ENCODE peak calls at places on chromosomes 4 and X, in eight cellular contexts. N is thoracic aorta, K is hepatocyte, T is lower lobe of right lung, P is psoas muscle, O is body of pancreas, B is tibial nerve, S is fibroblast of lung. G is an unnamed sample.

GRCh38 chr4:177185151-177185550 is 124.5 kb upstream of the NEIL3 start:
- DNase-seq in N (no peak), K (no peak), T (no peak), P (no peak), O (no peak), B (no peak), S (peak; percentile 56), G (no peak)

GRCh38 chr4:8940792-8941491 is 69.3 kb upstream of the HMX1 start:
- DNase-seq in N (no peak), K (no peak), T (no peak), P (no peak), O (peak; percentile 48), B (no peak), S (no peak), G (no peak)

GRCh38 chrX:72392816-72393800 is 87.4 kb upstream of the CITED1 start:
- DNase-seq in N (no peak), K (no peak), T (no peak), P (no peak), O (no peak), B (no peak), S (no peak), G (no peak)

GRCh38 chrX:46737462-46737861 is 21.5 kb downstream of the SLC9A7 start:
- DNase-seq in N (no peak), K (no peak), T (no peak), P (no peak), O (no peak), B (no peak), S (peak; percentile 79), G (no peak)

GRCh38 chrX:95996294-95996693 is 688.3 kb upstream of the DIAPH2 start:
- DNase-seq in N (no peak), K (no peak), T (no peak), P (no peak), O (no peak), B (no peak), S (no peak), G (no peak)

GRCh38 chr4:173834151-173834550 is 304.1 kb upstream of the HAND2 start:
- DNase-seq in N (no peak), K (no peak), T (no peak), P (no peak), O (no peak), B (no peak), S (no peak), G (no peak)

GRCh38 chrX:7372843-7373525 is 225.0 kb upstream of the PUDP start:
- DNase-seq in N (no peak), K (no peak), T (no peak), P (no peak), O (no peak), B (no peak), S (peak; percentile 43), G (no peak)

GRCh38 chrX:97705936-97706335 is 822.2 kb downstream of the RPA4 start:
- DNase-seq in N (no peak), K (peak; percentile 13), T (no peak), P (no peak), O (no peak), B (no peak), S (no peak), G (peak; percentile 3)

GRCh38 chr4:141636771-141637460 is 533 bp downstream of the IL15 start:
- DNase-seq in N (peak; percentile 3), K (peak; percentile 70), T (peak; percentile 65), P (peak; percentile 43), O (peak; percentile 61), B (no peak), S (peak; percentile 69), G (no peak)

GRCh38 chr4:152990471-152991131 is 54.5 kb downstream of the FHDC1 start:
- DNase-seq in N (no peak), K (no peak), T (no peak), P (no peak), O (no peak), B (no peak), S (no peak), G (no peak)

GRCh38 chrX:15087747-15088146 is 182.1 kb downstream of the ASB9 start:
- DNase-seq in N (no peak), K (peak; percentile 5), T (no peak), P (no peak), O (peak; percentile 13), B (no peak), S (no peak), G (no peak)

GRCh38 chrX:4239650-4240540 is 526.4 kb upstream of the PRKX start:
- DNase-seq in N (no peak), K (no peak), T (no peak), P (no peak), O (no peak), B (no peak), S (no peak), G (no peak)

GRCh38 chrX:152901816-152902501 is 4.1 kb downstream of the ZNF185 start:
- DNase-seq in N (no peak), K (no peak), T (no peak), P (no peak), O (no peak), B (no peak), S (peak; percentile 25), G (no peak)

GRCh38 chr4:159446266-159446976 is 343.5 kb downstream of the RAPGEF2 start:
- DNase-seq in N (no peak), K (peak; percentile 86), T (no peak), P (no peak), O (peak; percentile 41), B (peak; percentile 46), S (peak; percentile 77), G (peak; percentile 53)

GRCh38 chrX:123803331-123803983 is 56.4 kb upstream of the XIAP start:
- DNase-seq in N (no peak), K (peak; percentile 69), T (no peak), P (no peak), O (no peak), B (peak; percentile 15), S (peak; percentile 83), G (no peak)

GRCh38 chr4:8580321-8581093 is at the start of gene GPR78:
- DNase-seq in N (no peak), K (peak; percentile 90), T (peak; percentile 66), P (peak; percentile 60), O (peak; percentile 64), B (no peak), S (peak; percentile 60), G (no peak)

GRCh38 chr4:144591401-144591800 is 54.6 kb upstream of the HHIP start:
- DNase-seq in N (no peak), K (peak; percentile 58), T (peak; percentile 36), P (no peak), O (peak; percentile 19), B (no peak), S (peak; percentile 83), G (peak; percentile 78)

GRCh38 chr4:24419147-24420034 is 165.0 kb downstream of the DHX15 start:
- DNase-seq in N (no peak), K (peak; percentile 91), T (peak; percentile 76), P (peak; percentile 75), O (peak; percentile 84), B (peak; percentile 91), S (peak; percentile 68), G (peak; percentile 37)

GRCh38 chrX:143017272-143017671 is 8.5 kb upstream of the SPANXN4 start:
- DNase-seq in N (no peak), K (no peak), T (no peak), P (no peak), O (no peak), B (no peak), S (no peak), G (no peak)

GRCh38 chrX:10117301-10117700 is 39.5 kb upstream of the CLCN4 start:
- DNase-seq in N (no peak), K (no peak), T (no peak), P (no peak), O (no peak), B (no peak), S (no peak), G (no peak)

GRCh38 chr4:36587909-36588472 is 306.6 kb downstream of the DTHD1 start:
- DNase-seq in N (no peak), K (no peak), T (no peak), P (no peak), O (no peak), B (no peak), S (no peak), G (no peak)

GRCh38 chr4:90127223-90127705 is at the start of gene CCSER1:
- DNase-seq in N (peak; percentile 17), K (peak; percentile 91), T (peak; percentile 89), P (peak; percentile 64), O (peak; percentile 88), B (peak; percentile 37), S (peak; percentile 79), G (no peak)
- TF ChIP-seq CTCF in N (no peak), K (no peak), T (no peak), P (no peak), O (no peak), B (no peak), S (no peak), G (no peak)

GRCh38 chr4:154065368-154065767 is 276.5 kb upstream of the SFRP2 start:
- DNase-seq in N (no peak), K (no peak), T (no peak), P (no peak), O (no peak), B (no peak), S (no peak), G (no peak)

GRCh38 chr4:154064244-154064643 is 275.4 kb upstream of the SFRP2 start:
- DNase-seq in N (no peak), K (no peak), T (no peak), P (no peak), O (no peak), B (no peak), S (no peak), G (no peak)
- H3K9me3 ChIP-seq in N (peaks cover 8% of the 10 kb centered on the region), K (no peaks in the 10 kb centered on the region), T (peaks cover 23% of the 10 kb centered on the region), P (no peaks in the 10 kb centered on the region), O (no peaks in the 10 kb centered on the region), B (peaks cover 6% of the 10 kb centered on the region), S (no peaks in the 10 kb centered on the region), G (peaks cover 17% of the 10 kb centered on the region)

DNA sequence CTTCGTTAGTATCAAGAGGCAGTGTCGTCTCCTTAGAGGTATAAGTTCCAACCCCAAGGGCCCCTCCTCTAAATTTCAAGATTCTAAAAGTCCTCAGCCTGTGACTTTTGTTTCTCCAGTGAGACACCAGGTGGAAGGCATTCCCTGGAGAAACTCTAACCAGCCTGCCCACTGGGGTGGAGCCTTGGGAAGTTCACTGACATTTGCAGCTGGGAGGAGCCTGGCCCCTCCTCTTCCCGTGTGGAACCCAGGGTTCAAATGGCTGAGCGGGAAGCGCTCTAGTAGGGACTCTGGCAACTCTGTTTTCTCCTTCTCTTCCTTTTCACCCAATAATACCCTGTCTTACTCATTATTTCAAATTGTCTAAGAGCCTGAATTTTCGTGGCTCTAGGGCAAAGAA is 325.0 kb downstream of the TLL1 start:
- DNase-seq in N (no peak), K (no peak), T (no peak), P (no peak), O (no peak), B (no peak), S (no peak), G (no peak)
- H3K4me3 ChIP-seq in N (no peak overlapping the region), K (no peak overlapping the region), T (no peak overlapping the region), P (no peak overlapping the region), O (no peak overlapping the region), B (no peak overlapping the region), S (no peak overlapping the region), G (no peak overlapping the region)

DNA sequence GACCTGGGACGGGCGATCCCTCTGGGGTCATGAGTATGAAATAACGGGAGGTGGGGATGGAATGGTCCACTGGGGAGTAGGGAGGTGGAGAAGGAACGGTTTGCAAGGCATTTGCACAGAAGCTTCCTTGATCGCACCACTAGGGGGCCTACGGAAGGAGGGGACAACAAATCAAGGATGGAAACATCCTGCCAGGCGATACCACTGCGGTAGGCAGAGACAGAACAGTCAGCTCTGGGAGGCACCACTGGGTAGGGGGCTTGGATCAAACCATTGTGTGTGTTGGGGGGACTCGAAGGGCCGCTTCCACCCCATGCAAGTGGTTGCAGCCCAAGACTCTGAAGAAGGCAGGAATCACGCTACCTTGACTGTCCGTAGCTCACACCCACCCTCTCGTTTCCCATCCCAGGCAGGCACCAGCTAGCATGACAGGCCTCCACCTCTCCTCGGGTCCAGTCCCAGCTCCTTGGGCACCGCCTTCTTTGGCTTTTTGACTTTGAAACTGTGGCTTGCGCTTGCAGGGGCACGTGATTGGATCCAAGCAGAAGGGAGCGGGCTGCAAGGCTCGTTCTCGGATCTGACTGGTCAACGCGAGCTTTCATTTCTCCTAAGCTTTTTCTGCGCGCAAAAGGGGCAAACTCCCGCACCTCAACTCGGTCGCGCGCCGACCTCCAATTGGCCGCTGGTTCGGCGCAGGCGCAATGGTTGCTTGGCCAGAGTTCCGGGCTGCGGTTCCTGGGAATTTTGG is 28.4 kb downstream of the GAGE1 start:
- DNase-seq in N (no peak), K (no peak), T (no peak), P (no peak), O (peak; percentile 32), B (no peak), S (no peak), G (no peak)
- TF ChIP-seq CTCF in N (no peak), K (no peak), T (no peak), P (peak; percentile 36), O (no peak), B (no peak), S (no peak), G (no peak)